ENCODE peak calls at places on chromosomes 7 and 10, in ten cellular contexts. B, M, U, H, O, Y, Z, X, V and R are unnamed samples.

GRCh38 chr10:12499066-12499465 is 149.7 kb downstream of the CAMK1D start:
- DNase-seq in B (no peak), M (no peak), U (no peak), H (no peak), O (no peak), Y (no peak), Z (no peak), X (no peak), V (peak; percentile 20), R (no peak)

GRCh38 chr7:142873871-142874270 is 11.7 kb downstream of the TRPV6 start:
- DNase-seq in B (no peak), M (no peak), U (no peak), H (no peak), O (no peak), Y (no peak), Z (no peak), X (no peak), V (no peak), R (no peak)

GRCh38 chr10:31808258-31809218 is 120.1 kb downstream of the ARHGAP12 start:
- DNase-seq in B (peak; percentile 49), M (no peak), U (no peak), H (no peak), O (no peak), Y (no peak), Z (peak; percentile 6), X (peak; percentile 59), V (peak; percentile 80), R (no peak)

GRCh38 chr10:123229927-123230630 is 75.9 kb downstream of the BUB3 start:
- DNase-seq in B (no peak), M (no peak), U (peak; percentile 5), H (no peak), O (no peak), Y (no peak), Z (no peak), X (peak; percentile 75), V (no peak), R (no peak)

GRCh38 chr7:25857376-25858067 is 294.5 kb upstream of the NFE2L3 start:
- DNase-seq in B (no peak), M (peak; percentile 92), U (no peak), H (peak; percentile 20), O (peak; percentile 35), Y (no peak), Z (no peak), X (peak; percentile 43), V (peak; percentile 55), R (peak; percentile 47)

GRCh38 chr7:106484562-106484961 is 176.4 kb downstream of the CCDC71L start:
- DNase-seq in B (no peak), M (no peak), U (no peak), H (no peak), O (no peak), Y (no peak), Z (no peak), X (no peak), V (peak; percentile 23), R (peak; percentile 47)

GRCh38 chr10:119316002-119316358 is 108.6 kb downstream of the GRK5 start:
- DNase-seq in B (no peak), M (no peak), U (no peak), H (no peak), O (no peak), Y (no peak), Z (no peak), X (no peak), V (no peak), R (no peak)

GRCh38 chr10:60464659-60465058 is 75.0 kb upstream of the ANK3 start:
- DNase-seq in B (no peak), M (no peak), U (no peak), H (no peak), O (no peak), Y (no peak), Z (no peak), X (peak; percentile 66), V (no peak), R (peak; percentile 41)

GRCh38 chr7:81812514-81813472 is 42.9 kb upstream of the HGF start:
- DNase-seq in B (no peak), M (no peak), U (no peak), H (no peak), O (no peak), Y (no peak), Z (peak; percentile 3), X (no peak), V (no peak), R (no peak)

DNA sequence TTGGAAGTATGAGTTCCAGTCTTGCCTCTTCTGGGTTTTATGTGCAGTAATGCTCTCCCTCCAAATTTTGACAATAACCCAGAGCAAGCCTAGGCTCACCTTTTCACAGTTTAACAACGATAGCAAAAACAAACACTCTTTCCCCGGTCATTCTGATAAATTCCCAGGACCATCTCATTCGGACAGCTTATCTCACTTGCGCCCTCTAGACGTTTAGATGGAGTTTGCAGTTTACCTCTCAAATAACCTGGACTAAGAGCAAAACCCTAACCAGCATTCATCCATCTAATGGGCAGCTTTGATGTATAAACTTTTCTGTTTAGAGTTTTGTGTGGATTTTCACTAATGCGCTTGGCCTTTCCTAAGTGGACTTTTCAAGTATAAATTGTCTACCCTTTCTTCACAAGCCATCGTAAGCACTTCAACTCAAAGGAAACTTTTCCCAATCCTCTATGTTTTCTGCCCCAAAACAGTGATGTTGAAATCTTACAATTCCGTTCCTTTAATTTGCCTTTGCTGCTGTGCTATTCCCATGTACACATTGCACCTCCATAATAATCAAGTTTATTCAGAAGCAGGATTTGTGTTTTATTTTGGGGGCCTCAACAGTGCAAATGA is 114.9 kb downstream of the HDAC9 start:
- DNase-seq in B (no peak), M (peak; percentile 26), U (peak; percentile 7), H (peak; percentile 36), O (no peak), Y (no peak), Z (peak; percentile 44), X (peak; percentile 60), V (peak; percentile 28), R (peak; percentile 60)
- TF ChIP-seq CTCF in B (peak; percentile 65), M (peak; percentile 45), U (peak; percentile 70), H (peak; percentile 67), O (peak; percentile 29), Y (no peak), Z (peak; percentile 70), X (peak; percentile 81), V (peak; percentile 46), R (peak; percentile 76)

GRCh38 chr10:104045151-104046089 is 40.3 kb downstream of the COL17A1 start:
- DNase-seq in B (no peak), M (peak; percentile 35), U (peak; percentile 62), H (no peak), O (peak; percentile 86), Y (no peak), Z (peak; percentile 74), X (peak; percentile 80), V (peak; percentile 76), R (peak; percentile 71)
- TF ChIP-seq CTCF in B (no peak), M (peak; percentile 29), U (peak; percentile 71), H (peak; percentile 69), O (peak; percentile 93), Y (no peak), Z (peak; percentile 94), X (peak; percentile 70), V (peak; percentile 95), R (no peak)

DNA sequence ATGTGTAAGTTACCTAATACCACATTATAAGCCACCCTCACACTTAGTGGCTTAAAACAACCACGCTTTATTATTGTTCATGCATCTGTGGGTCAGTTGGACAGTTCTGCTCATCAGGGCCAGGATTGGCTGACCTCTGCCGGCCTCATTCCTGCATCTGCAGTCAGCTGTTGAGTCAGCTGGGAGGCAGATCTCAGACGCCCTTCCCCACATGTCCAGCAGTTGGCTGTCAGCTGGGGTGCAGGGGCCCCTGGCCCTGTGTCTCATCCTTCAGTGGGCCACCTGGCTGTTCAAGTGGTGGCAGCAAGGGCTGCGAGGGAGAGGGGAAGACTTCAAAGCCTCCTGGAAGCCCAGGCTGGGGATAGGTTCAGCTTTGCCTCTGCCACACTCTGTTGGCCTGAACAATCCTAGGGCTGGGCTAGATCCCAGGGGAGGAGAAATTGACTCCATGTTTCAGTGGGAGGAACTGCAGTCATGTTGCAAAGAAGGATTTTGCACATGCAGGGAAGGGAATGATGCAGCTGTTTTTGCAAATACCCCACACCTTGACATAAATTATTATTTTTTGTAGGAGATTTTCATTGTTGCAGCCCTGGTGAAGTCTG is 33.1 kb downstream of the TACR2 start:
- DNase-seq in B (no peak), M (no peak), U (no peak), H (no peak), O (no peak), Y (no peak), Z (no peak), X (no peak), V (peak; percentile 84), R (no peak)
- TF ChIP-seq CTCF in B (no peak), M (no peak), U (no peak), H (no peak), O (peak; percentile 20), Y (no peak), Z (no peak), X (peak; percentile 22), V (peak; percentile 40), R (no peak)

GRCh38 chr10:71283410-71283809 is 35.6 kb upstream of the SLC29A3 start:
- DNase-seq in B (no peak), M (no peak), U (no peak), H (no peak), O (no peak), Y (no peak), Z (no peak), X (no peak), V (no peak), R (no peak)
- TF ChIP-seq CTCF in B (no peak), M (no peak), U (no peak), H (no peak), O (no peak), Y (no peak), Z (no peak), X (no peak), V (no peak), R (no peak)